ENCODE peak calls at places on chromosomes 16 and 17, in ten cellular contexts. C is endodermal cell; L is sigmoid colon; K is cardiac muscle cell; G is CD4-positive, alpha-beta memory T cell; M is effector memory CD4-positive, alpha-beta T cell; J is GM23248; N is left ventricle myocardium inferior; E is right cardiac atrium; S is CD8-positive, alpha-beta T cell. U is an unnamed sample.

GRCh38 chr17:56678249-56679144 is 85.0 kb downstream of the NOG start:
- DNase-seq in C (peak; percentile 76), L (no peak), K (no peak), G (no peak), M (no peak), J (peak; percentile 47), N (no peak), E (no peak), S (no peak), U (no peak)

GRCh38 chr16:66899310-66899944 is 19.1 kb downstream of the PDP2 start:
- DNase-seq in C (no peak), L (no peak), K (peak; percentile 60), G (no peak), M (no peak), J (peak; percentile 56), N (no peak), E (no peak), S (no peak), U (no peak)

GRCh38 chr17:74426551-74427047 is 5.3 kb upstream of the GPRC5C start:
- DNase-seq in C (no peak), L (no peak), K (peak; percentile 53), G (no peak), M (no peak), J (peak; percentile 61), N (no peak), E (no peak), S (no peak), U (no peak)

GRCh38 chr16:88345031-88345942 is 37.5 kb upstream of the ZNF469 start:
- DNase-seq in C (no peak), L (no peak), K (no peak), G (no peak), M (no peak), J (no peak), N (peak; percentile 12), E (peak; percentile 14), S (no peak), U (no peak)

GRCh38 chr17:39517224-39517623 is 55.9 kb downstream of the CDK12 start:
- DNase-seq in C (no peak), L (no peak), K (peak; percentile 77), G (no peak), M (no peak), J (peak; percentile 28), N (no peak), E (no peak), S (no peak), U (no peak)

GRCh38 chr17:3911271-3912053 is 4.8 kb downstream of the P2RX1 start:
- DNase-seq in C (peak; percentile 72), L (no peak), K (peak; percentile 33), G (peak; percentile 75), M (peak; percentile 38), J (no peak), N (no peak), E (peak; percentile 71), S (peak; percentile 41), U (peak; percentile 54)

GRCh38 chr17:74274703-74275340 is 788 bp downstream of the DNAI2 start:
- DNase-seq in C (no peak), L (no peak), K (no peak), G (no peak), M (no peak), J (no peak), N (no peak), E (no peak), S (no peak), U (no peak)

GRCh38 chr17:17052462-17053221 is 10.4 kb downstream of the MPRIP start:
- DNase-seq in C (peak; percentile 42), L (peak; percentile 52), K (no peak), G (no peak), M (no peak), J (no peak), N (no peak), E (no peak), S (no peak), U (no peak)

GRCh38 chr16:50467943-50468748 is 80.0 kb upstream of the NKD1 start:
- DNase-seq in C (peak; percentile 87), L (peak; percentile 62), K (no peak), G (no peak), M (no peak), J (peak; percentile 24), N (no peak), E (no peak), S (no peak), U (no peak)

GRCh38 chr16:58337090-58337444 is 42.2 kb upstream of the PRSS54 start:
- DNase-seq in C (no peak), L (no peak), K (no peak), G (no peak), M (no peak), J (peak; percentile 18), N (no peak), E (no peak), S (no peak), U (no peak)

GRCh38 chr16:67562526-67562917 is at the start of gene CTCF:
- DNase-seq in C (no peak), L (peak; percentile 94), K (peak; percentile 90), G (no peak), M (peak; percentile 82), J (peak; percentile 96), N (peak; percentile 84), E (peak; percentile 83), S (peak; percentile 79), U (peak; percentile 85)

GRCh38 chr16:534089-534635 is 6.7 kb downstream of the CAPN15 start:
- DNase-seq in C (no peak), L (no peak), K (no peak), G (no peak), M (no peak), J (no peak), N (no peak), E (no peak), S (no peak), U (peak; percentile 75)

GRCh38 chr17:69412336-69412735 is 2.2 kb upstream of the MAP2K6 start:
- DNase-seq in C (peak; percentile 70), L (no peak), K (no peak), G (no peak), M (no peak), J (no peak), N (no peak), E (no peak), S (no peak), U (no peak)

GRCh38 chr17:14301761-14302401 is 1.0 kb downstream of the HS3ST3B1 start:
- DNase-seq in C (peak; percentile 80), L (no peak), K (peak; percentile 64), G (peak; percentile 60), M (peak; percentile 33), J (peak; percentile 74), N (peak; percentile 33), E (peak; percentile 39), S (peak; percentile 45), U (peak; percentile 62)

DNA sequence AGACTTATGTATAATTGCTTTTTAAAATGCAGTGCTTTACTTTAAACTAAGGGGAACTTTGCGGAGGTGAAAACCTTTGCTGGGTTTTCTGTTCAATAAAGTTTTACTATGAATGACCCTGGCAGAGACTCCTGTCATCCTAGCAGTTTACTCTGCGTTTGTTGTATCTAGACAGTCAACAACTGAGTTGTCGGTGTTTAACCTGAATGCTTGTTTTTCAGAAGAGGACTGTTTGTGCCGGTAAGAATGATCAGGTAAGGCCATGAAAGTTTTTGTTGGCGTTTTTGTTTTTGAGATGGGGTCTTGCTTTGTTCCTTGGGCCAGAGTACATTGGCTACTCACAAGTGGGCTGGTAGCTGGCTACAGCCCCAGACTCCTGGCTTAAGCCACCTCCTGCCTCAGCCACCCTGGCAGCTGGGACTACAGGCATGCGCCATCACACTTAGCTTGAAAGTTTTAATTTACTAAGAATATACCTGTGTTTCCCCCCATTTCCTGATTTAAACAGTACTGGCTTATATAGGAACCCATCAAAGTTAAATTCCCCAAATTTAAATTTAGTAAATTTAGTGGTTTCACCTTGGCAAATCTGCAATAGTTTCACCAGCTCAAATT is 11.9 kb downstream of the HERPUD1 start:
- DNase-seq in C (no peak), L (no peak), K (no peak), G (no peak), M (no peak), J (no peak), N (no peak), E (no peak), S (no peak), U (no peak)
- H3K27ac ChIP-seq in C (no peak overlapping the region), L (no peak overlapping the region), K (no peak overlapping the region), G (no peak overlapping the region), M (no peak overlapping the region), J (peak overlapping the region; percentile 26), N (no peak overlapping the region), E (no peak overlapping the region), S (no peak overlapping the region), U (no peak overlapping the region)

GRCh38 chr17:48427598-48427997 is 2.4 kb downstream of the SKAP1 start:
- DNase-seq in C (no peak), L (no peak), K (no peak), G (peak; percentile 71), M (peak; percentile 44), J (peak; percentile 4), N (no peak), E (no peak), S (no peak), U (no peak)
- H3K4me1 ChIP-seq in C (peaks cover 17% of the 10 kb centered on the region), L (no peaks in the 10 kb centered on the region), K (peaks cover 15% of the 10 kb centered on the region), G (peaks cover 77% of the 10 kb centered on the region), M (peaks cover 28% of the 10 kb centered on the region), J (no peaks in the 10 kb centered on the region), N (no peaks in the 10 kb centered on the region), E (no peaks in the 10 kb centered on the region), S (peaks cover 65% of the 10 kb centered on the region), U (no peaks in the 10 kb centered on the region)

GRCh38 chr17:50931003-50931878 is 65.1 kb upstream of the TOB1 start:
- DNase-seq in C (peak; percentile 95), L (peak; percentile 96), K (peak; percentile 94), G (peak; percentile 61), M (no peak), J (peak; percentile 98), N (peak; percentile 90), E (peak; percentile 90), S (no peak), U (peak; percentile 88)
- H3K4me3 ChIP-seq in C (peak overlapping the region; percentile 76), L (peak overlapping the region; percentile 48), K (peak overlapping the region; percentile 24), G (peak overlapping the region; percentile 45), M (peak overlapping the region; percentile 49), J (peak overlapping the region; percentile 62), N (peak overlapping the region; percentile 66), E (peak overlapping the region; percentile 38), S (peak overlapping the region; percentile 46), U (peak overlapping the region; percentile 64)

GRCh38 chr17:76484228-76484725 is 16.9 kb downstream of the AANAT start:
- DNase-seq in C (no peak), L (no peak), K (no peak), G (no peak), M (no peak), J (no peak), N (no peak), E (no peak), S (no peak), U (no peak)
- H3K27ac ChIP-seq in C (no peak overlapping the region), L (no peak overlapping the region), K (no peak overlapping the region), G (no peak overlapping the region), M (no peak overlapping the region), J (no peak overlapping the region), N (peak overlapping the region; percentile 77), E (no peak overlapping the region), S (no peak overlapping the region), U (no peak overlapping the region)

U was measured in psoas muscle.